ENCODE peak calls at places on chromosomes 16 and 17, in eight cellular contexts. M is cardiac septum, R is Peyer's patch, H is adrenal gland, K is fibroblast of the aortic adventitia, F is iris pigment epithelial cell, U is GM10248, Z is NCI-H146. W is an unnamed sample.

GRCh38 chr17:35368086-35368824 is 5.2 kb downstream of the SLFN11 start:
- DNase-seq in U (peak), K (peak), M (no peak), R (no peak), F (no peak), Z (no peak), H (no peak), W (no peak)

GRCh38 chr17:65688307-65688706 is 126.9 kb upstream of the AXIN2 start:
- DNase-seq in M (no peak), F (no peak), H (peak), R (no peak), U (no peak), K (no peak), Z (no peak), W (no peak)

GRCh38 chr17:69625449-69625848 is 211.0 kb downstream of the MAP2K6 start:
- DNase-seq in U (no peak), K (no peak), H (no peak), F (no peak), R (no peak), Z (no peak), M (no peak), W (no peak)

GRCh38 chr17:65560628-65561371 is 648 bp downstream of the AXIN2 start:
- DNase-seq in H (peak), U (peak), F (peak), M (peak), K (peak), R (peak), Z (peak), W (peak)

GRCh38 chr17:63405741-63406261 is 40.3 kb downstream of the CYB561 start:
- DNase-seq in Z (peak), H (no peak), M (no peak), K (peak), R (no peak), U (peak), F (peak), W (peak)

GRCh38 chr17:38727661-38728220 is 2.4 kb upstream of the CISD3 start:
- DNase-seq in Z (no peak), U (no peak), K (no peak), R (no peak), F (no peak), H (peak), M (no peak), W (no peak)

GRCh38 chr17:13346996-13347762 is 254.6 kb downstream of the HS3ST3A1 start:
- DNase-seq in H (peak), R (no peak), Z (no peak), U (no peak), F (peak), K (peak), M (no peak), W (peak)

GRCh38 chr17:36858119-36859002 is 78.9 kb upstream of the LHX1 start:
- DNase-seq in F (no peak), H (no peak), M (no peak), K (no peak), U (no peak), Z (no peak), R (no peak), W (peak)

GRCh38 chr16:20249247-20249646 is 78.1 kb downstream of the GP2 start:
- DNase-seq in U (no peak), H (no peak), K (no peak), F (no peak), Z (no peak), R (no peak), M (no peak), W (no peak)

GRCh38 chr16:339680-340079 is 12.8 kb downstream of the AXIN1 start:
- DNase-seq in Z (no peak), F (no peak), M (no peak), R (no peak), U (no peak), K (no peak), H (no peak), W (no peak)

GRCh38 chr17:49361129-49361901 is 735 bp downstream of the ZNF652 start:
- DNase-seq in Z (peak), H (peak), F (peak), R (peak), M (peak), K (peak), U (peak), W (peak)